ENCODE peak calls at places on chromosomes 13 and 19, in nine cellular contexts. N is anterior cingulate cortex; A is frontal cortex; Q is NCI-H2107; H is activated CD4-positive, alpha-beta T cell treated with anti-CD3 and anti-CD28 coated beads for 24 hours; I is right lobe of liver; T is cardiac fibroblast; L is SHP77; O is nephron progenitor cell. S is an unnamed sample.

GRCh38 chr13:110548891-110549794 is 12.4 kb downstream of the RAB20 start:
- DNase-seq in N (no peak), A (no peak), Q (no peak), H (no peak), I (no peak), T (peak), L (no peak), O (no peak), S (no peak)

GRCh38 chr13:94712287-94712811 is at the start of gene SOX21:
- DNase-seq in N (peak), A (no peak), Q (no peak), H (no peak), I (no peak), T (no peak), L (peak), O (peak), S (no peak)

GRCh38 chr13:36344886-36345437 is 1.2 kb downstream of the SPART start:
- DNase-seq in N (no peak), A (no peak), Q (no peak), H (no peak), I (no peak), T (peak), L (peak), O (no peak), S (no peak)

GRCh38 chr13:48078251-48078656 is 16.6 kb downstream of the MED4 start:
- DNase-seq in N (no peak), A (no peak), Q (no peak), H (no peak), I (no peak), T (no peak), L (no peak), O (no peak), S (no peak)

GRCh38 chr13:101941095-101941777 is 460.6 kb downstream of the FGF14 start:
- DNase-seq in N (no peak), A (no peak), Q (no peak), H (no peak), I (no peak), T (peak), L (no peak), O (no peak), S (no peak)

GRCh38 chr13:42361701-42362100 is 89.7 kb downstream of the AKAP11 start:
- DNase-seq in N (no peak), A (no peak), Q (no peak), H (no peak), I (no peak), T (no peak), L (no peak), O (no peak), S (no peak)

GRCh38 chr13:46207828-46208227 is 3.9 kb upstream of the LRRC63 start:
- DNase-seq in N (no peak), A (no peak), Q (no peak), H (no peak), I (no peak), T (no peak), L (no peak), O (no peak), S (no peak)

GRCh38 chr13:86856996-86857395 is 814.2 kb upstream of the SLITRK5 start:
- DNase-seq in N (no peak), A (no peak), Q (no peak), H (no peak), I (no peak), T (no peak), L (no peak), O (peak), S (no peak)

GRCh38 chr13:25292301-25292700 is 5.0 kb upstream of the MTMR6 start:
- DNase-seq in N (no peak), A (no peak), Q (no peak), H (no peak), I (no peak), T (no peak), L (no peak), O (no peak), S (no peak)

GRCh38 chr19:11247391-11247790 is 8.0 kb downstream of the ANGPTL8 start:
- DNase-seq in N (no peak), A (peak), Q (no peak), H (no peak), I (peak), T (peak), L (no peak), O (no peak), S (no peak)

GRCh38 chr19:40799558-40800338 is 757 bp downstream of the EGLN2 start:
- DNase-seq in N (no peak), A (no peak), Q (no peak), H (no peak), I (peak), T (no peak), L (no peak), O (peak), S (no peak)

GRCh38 chr13:111901301-111901905 is 165.5 kb upstream of the SOX1 start:
- DNase-seq in N (no peak), A (no peak), Q (no peak), H (no peak), I (no peak), T (no peak), L (no peak), O (no peak), S (no peak)

GRCh38 chr13:51271008-51271407 is 48.8 kb downstream of the FAM124A start:
- DNase-seq in N (no peak), A (no peak), Q (no peak), H (no peak), I (no peak), T (no peak), L (no peak), O (no peak), S (no peak)

GRCh38 chr19:1213391-1214286 is 8.1 kb downstream of the STK11 start:
- DNase-seq in N (peak), A (no peak), Q (no peak), H (no peak), I (peak), T (peak), L (peak), O (peak), S (no peak)

GRCh38 chr19:10233946-10234345 is 2.8 kb upstream of the S1PR2 start:
- DNase-seq in N (no peak), A (no peak), Q (no peak), H (no peak), I (no peak), T (no peak), L (no peak), O (no peak), S (no peak)

GRCh38 chr13:114177245-114178010 is 1.6 kb upstream of the CFAP97D2 start:
- DNase-seq in N (no peak), A (no peak), Q (no peak), H (no peak), I (no peak), T (no peak), L (no peak), O (no peak), S (no peak)

GRCh38 chr19:16856091-16856490 is 26.9 kb downstream of the SIN3B start:
- DNase-seq in N (no peak), A (no peak), Q (no peak), H (no peak), I (no peak), T (no peak), L (no peak), O (no peak), S (no peak)

GRCh38 chr13:43663474-43664090 is 123.2 kb downstream of the ENOX1 start:
- DNase-seq in N (no peak), A (no peak), Q (no peak), H (no peak), I (no peak), T (peak), L (no peak), O (no peak), S (no peak)

GRCh38 chr19:12596927-12597548 is 13.6 kb downstream of the ZNF490 start:
- DNase-seq in N (peak), A (peak), Q (no peak), H (no peak), I (peak), T (no peak), L (no peak), O (no peak), S (no peak)